ENCODE peak calls at places on chromosomes 2 and 18, in seven cellular contexts. K, S, D, X, W, U and Z are unnamed samples.

GRCh38 chr2:184554736-184555135 is 43.6 kb upstream of the ZNF804A start:
- DNase-seq in K (no peak), X (no peak), W (no peak), D (no peak), S (no peak), U (peak), Z (no peak)

GRCh38 chr2:106566050-106566449 is 78.9 kb downstream of the CD8B2 start:
- DNase-seq in W (no peak), K (no peak), S (no peak), U (peak), X (no peak), D (no peak), Z (peak)

GRCh38 chr2:112957511-112957910 is 20.3 kb upstream of the IL36G start:
- DNase-seq in K (no peak), X (no peak), S (no peak), U (no peak), W (no peak), D (no peak), Z (no peak)

GRCh38 chr18:70553245-70553960 is 264.6 kb downstream of the SOCS6 start:
- DNase-seq in X (no peak), U (no peak), D (no peak), K (no peak), W (no peak), S (no peak), Z (no peak)

GRCh38 chr2:239605409-239605808 is 204.6 kb upstream of the HDAC4 start:
- DNase-seq in X (no peak), U (no peak), K (no peak), D (no peak), S (no peak), W (no peak), Z (no peak)

GRCh38 chr2:72292433-72292832 is 144.8 kb upstream of the CYP26B1 start:
- DNase-seq in X (no peak), D (no peak), K (no peak), U (peak), W (no peak), S (no peak), Z (no peak)

GRCh38 chr2:70212298-70212948 is 21.6 kb upstream of the C2orf42 start:
- DNase-seq in W (no peak), D (no peak), K (no peak), X (no peak), S (no peak), U (no peak), Z (no peak)

GRCh38 chr2:175880-176800 is 87.7 kb downstream of the SH3YL1 start:
- DNase-seq in X (no peak), S (no peak), K (no peak), U (no peak), W (no peak), D (no peak), Z (no peak)

GRCh38 chr2:18849841-18850578 is 260.6 kb upstream of the NT5C1B start:
- DNase-seq in U (no peak), S (no peak), W (no peak), D (no peak), K (no peak), X (no peak), Z (no peak)

GRCh38 chr18:51135795-51136194 is 61.7 kb downstream of the MEX3C start:
- DNase-seq in X (no peak), S (no peak), U (no peak), W (no peak), K (no peak), D (no peak), Z (no peak)

GRCh38 chr2:178227187-178227586 is 32.9 kb downstream of the OSBPL6 start:
- DNase-seq in U (peak), S (no peak), X (no peak), K (no peak), W (no peak), D (no peak), Z (no peak)

GRCh38 chr2:240717181-240717641 is 25.5 kb downstream of the AQP12A start:
- DNase-seq in S (no peak), K (no peak), D (no peak), U (no peak), X (no peak), W (no peak), Z (peak)

GRCh38 chr2:223941579-223942277 is 3.4 kb downstream of the WDFY1 start:
- DNase-seq in U (peak), K (no peak), X (no peak), W (no peak), D (no peak), S (no peak), Z (no peak)

GRCh38 chr2:174594451-174594850 is 3.2 kb downstream of the WIPF1 start:
- DNase-seq in U (no peak), X (no peak), D (no peak), K (no peak), W (no peak), S (no peak), Z (no peak)

GRCh38 chr2:105404736-105405135 is 5.9 kb upstream of the FHL2 start:
- DNase-seq in W (no peak), X (no peak), D (no peak), U (no peak), S (no peak), K (no peak), Z (no peak)

GRCh38 chr2:105403241-105403784 is 4.5 kb upstream of the FHL2 start:
- DNase-seq in K (peak), D (no peak), S (no peak), W (no peak), X (no peak), U (peak), Z (no peak)

GRCh38 chr2:105405291-105405690 is 6.4 kb upstream of the FHL2 start:
- DNase-seq in W (no peak), K (no peak), S (no peak), D (no peak), X (no peak), U (no peak), Z (no peak)

GRCh38 chr2:105402809-105403208 is 4.0 kb upstream of the FHL2 start:
- DNase-seq in K (no peak), W (no peak), D (no peak), X (no peak), S (no peak), U (no peak), Z (no peak)

GRCh38 chr2:105403785-105404698 is 5.2 kb upstream of the FHL2 start:
- DNase-seq in D (no peak), X (no peak), U (peak), S (no peak), W (no peak), K (peak), Z (no peak)
- TF ChIP-seq CTCF in D (peak), X (peak), U (peak), S (no peak), W (no peak), K (no peak), Z (no peak)

DNA sequence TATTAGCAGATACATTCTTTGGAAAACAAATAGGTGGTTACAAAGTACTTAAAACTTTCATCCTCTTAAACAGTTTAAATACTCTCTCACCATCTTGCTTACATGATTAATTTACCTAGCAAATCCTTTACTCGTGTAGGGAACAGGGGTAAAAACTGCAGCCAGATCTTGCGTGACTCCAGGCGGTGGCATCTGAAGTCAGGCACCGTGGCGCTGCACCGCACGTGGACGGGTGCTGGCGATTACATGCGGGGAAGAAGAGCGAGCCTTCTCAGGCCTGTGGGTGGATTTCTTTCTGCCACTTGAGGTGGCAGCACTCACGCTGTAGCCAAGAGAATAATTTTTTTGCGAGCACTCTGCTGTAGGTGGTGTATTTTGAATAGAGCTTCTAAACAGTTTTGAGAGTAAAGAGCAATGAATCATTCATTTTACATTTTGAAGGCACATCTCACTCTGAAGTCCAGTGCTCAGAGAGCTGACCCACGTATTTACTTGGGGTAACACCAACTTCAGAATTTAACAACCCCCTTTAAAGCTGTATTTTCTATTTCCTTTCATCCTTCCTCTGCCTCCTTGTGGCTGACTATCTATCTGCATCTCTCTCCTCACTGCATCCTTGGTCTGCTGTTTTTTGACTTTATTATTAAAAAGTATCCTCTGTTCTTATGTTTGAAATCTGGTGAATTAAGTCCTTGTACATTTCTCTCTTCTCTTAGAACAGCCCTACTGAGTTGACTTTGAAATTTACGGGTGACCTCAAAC is 68.9 kb downstream of the EPAS1 start:
- DNase-seq in X (no peak), U (no peak), D (no peak), W (no peak), S (no peak), K (no peak), Z (no peak)
- TF ChIP-seq CTCF in X (peak), U (peak), D (peak), W (no peak), S (peak), K (no peak), Z (peak)

DNA sequence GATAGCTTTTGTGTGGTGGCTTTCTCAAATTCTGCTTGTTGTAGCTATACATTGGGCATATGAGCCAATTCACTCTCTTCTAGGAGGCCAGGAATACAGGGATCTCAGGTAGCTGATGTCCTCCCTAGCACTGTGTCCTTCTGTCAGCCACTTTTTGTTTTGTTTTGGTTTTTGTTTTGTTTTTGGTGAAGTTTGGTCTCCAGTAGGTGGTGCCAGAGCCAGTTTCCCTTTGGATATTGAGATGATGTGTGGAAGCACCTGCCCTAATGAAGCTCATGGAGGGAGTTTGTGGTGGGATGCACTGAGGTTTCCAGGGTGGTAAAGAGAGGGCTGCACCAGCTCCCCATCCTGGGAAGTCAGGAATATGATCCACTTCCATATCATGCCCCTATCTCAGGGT is 100.5 kb upstream of the VWC2L start:
- DNase-seq in W (no peak), X (no peak), U (peak), S (no peak), D (no peak), K (no peak), Z (no peak)
- TF ChIP-seq CTCF in W (no peak), X (no peak), U (peak), S (no peak), D (peak), K (no peak), Z (no peak)

GRCh38 chr2:217872319-217872718 is 130.5 kb downstream of the TNS1 start:
- DNase-seq in U (no peak), S (no peak), D (no peak), W (no peak), K (no peak), X (no peak), Z (no peak)
- TF ChIP-seq CTCF in U (no peak), S (no peak), D (peak), W (no peak), K (no peak), X (no peak), Z (peak)

GRCh38 chr2:28621172-28622100 is 125.6 kb downstream of the PLB1 start:
- DNase-seq in W (peak), U (peak), S (peak), D (no peak), X (peak), K (peak), Z (peak)
- TF ChIP-seq CTCF in W (no peak), U (peak), S (no peak), D (peak), X (peak), K (peak), Z (no peak)

GRCh38 chr2:119511989-119512388 is 12.3 kb downstream of the SCTR start:
- DNase-seq in K (no peak), D (no peak), S (no peak), U (no peak), X (no peak), W (no peak), Z (no peak)

GRCh38 chr2:119518401-119518800 is 5.9 kb downstream of the SCTR start:
- DNase-seq in U (no peak), D (no peak), K (no peak), S (no peak), W (no peak), X (no peak), Z (no peak)

GRCh38 chr2:119516121-119516520 is 8.2 kb downstream of the SCTR start:
- DNase-seq in X (no peak), W (no peak), K (no peak), D (no peak), S (no peak), U (peak), Z (no peak)

GRCh38 chr2:119517433-119517832 is 6.8 kb downstream of the SCTR start:
- DNase-seq in S (peak), U (peak), D (no peak), X (no peak), W (peak), K (peak), Z (peak)

GRCh38 chr2:119512946-119513345 is 11.3 kb downstream of the SCTR start:
- DNase-seq in S (no peak), K (no peak), X (no peak), W (no peak), D (no peak), U (no peak), Z (no peak)
- TF ChIP-seq CTCF in S (no peak), K (no peak), X (no peak), W (no peak), D (no peak), U (no peak), Z (no peak)